ENCODE peak calls at places on chromosomes 5 and 9, in eight cellular contexts. Z is brain microvascular endothelial cell; K is skeletal muscle cell; O is HEK293T; Q is psoas muscle; X is tibial artery; D is nephron progenitor cell; G is stimulated activated CD8-positive, alpha-beta memory T cell treated with anti-CD3 and anti-CD28 coated beads, Interleukin-2, amount 100 ng/mL, for 48 hours. F is an unnamed sample.
A peak's percentile ranks its signal among the peaks of the same experiment; 100 is the strongest.

GRCh38 chr5:134162592-134162991 is 14.2 kb downstream of the SKP1 start:
- DNase-seq in Q (no peak), G (no peak), O (no peak), Z (no peak), D (no peak), X (no peak), K (no peak), F (no peak)

GRCh38 chr5:53419247-53419646 is 61.2 kb upstream of the FST start:
- DNase-seq in Q (no peak), D (no peak), K (peak; percentile 92), G (no peak), X (no peak), O (no peak), Z (no peak), F (no peak)

GRCh38 chr5:14925326-14925725 is 53.7 kb upstream of the ANKH start:
- DNase-seq in K (no peak), X (no peak), G (no peak), Q (no peak), Z (no peak), O (no peak), D (no peak), F (no peak)

GRCh38 chr5:13987843-13988464 is 43.5 kb upstream of the DNAH5 start:
- DNase-seq in Z (peak; percentile 71), Q (no peak), O (peak; percentile 65), K (no peak), D (peak; percentile 60), X (no peak), G (peak; percentile 2), F (peak; percentile 78)

GRCh38 chr9:93899609-93900435 is 55.3 kb downstream of the BARX1 start:
- DNase-seq in Q (peak; percentile 2), X (peak; percentile 60), Z (no peak), D (no peak), G (no peak), K (no peak), O (no peak), F (no peak)

GRCh38 chr5:91378683-91379601 is 4.2 kb downstream of the ARRDC3 start:
- DNase-seq in Z (no peak), K (no peak), Q (no peak), G (no peak), O (no peak), D (no peak), X (no peak), F (peak; percentile 10)

GRCh38 chr5:103037673-103038455 is 82.1 kb downstream of the GIN1 start:
- DNase-seq in G (no peak), O (no peak), X (no peak), D (no peak), K (no peak), Z (peak; percentile 31), Q (no peak), F (no peak)

GRCh38 chr9:86578722-86579121 is 224.5 kb upstream of the TUT7 start:
- DNase-seq in Q (no peak), D (no peak), X (no peak), Z (no peak), O (no peak), G (no peak), K (no peak), F (no peak)

GRCh38 chr9:27162045-27162444 is 53.0 kb downstream of the TEK start:
- DNase-seq in O (no peak), X (no peak), D (no peak), K (peak; percentile 7), Z (peak; percentile 38), Q (no peak), G (no peak), F (no peak)

GRCh38 chr5:77957-78804 is 13.8 kb upstream of the PLEKHG4B start:
- DNase-seq in K (no peak), G (peak; percentile 4), Q (no peak), Z (peak; percentile 75), O (no peak), X (no peak), D (no peak), F (peak; percentile 67)

GRCh38 chr5:179152144-179152895 is 92.1 kb downstream of the ZNF354C start:
- DNase-seq in Q (no peak), X (peak; percentile 47), O (no peak), D (no peak), Z (no peak), K (no peak), G (no peak), F (no peak)

GRCh38 chr5:139873033-139873794 is 77.6 kb downstream of the PSD2 start:
- DNase-seq in O (no peak), K (no peak), X (no peak), D (no peak), Z (no peak), Q (no peak), G (no peak), F (no peak)

GRCh38 chr5:142422426-142422825 is 97.6 kb upstream of the SPRY4 start:
- DNase-seq in Q (no peak), K (no peak), D (no peak), O (no peak), G (no peak), X (no peak), Z (peak; percentile 46), F (no peak)

GRCh38 chr9:34612788-34613390 is 992 bp upstream of the RPP25L start:
- DNase-seq in O (peak; percentile 81), Z (peak; percentile 65), X (peak; percentile 85), K (no peak), Q (peak; percentile 75), D (peak; percentile 81), G (peak; percentile 52), F (peak; percentile 38)